ENCODE peak calls at places on chromosomes 3 and 15, in five cellular contexts. P, X, I, N and S are unnamed samples.

GRCh38 chr15:73273181-73274002 is 95.4 kb downstream of the HCN4 start:
- DNase-seq in I (peak), N (peak), P (peak), X (peak), S (peak)

GRCh38 chr3:127427666-127428065 is 139.8 kb upstream of the PRR20G start:
- DNase-seq in X (no peak), P (no peak), N (no peak), I (no peak), S (no peak)

GRCh38 chr3:173732237-173732636 is 334.7 kb downstream of the NLGN1 start:
- DNase-seq in I (no peak), N (no peak), P (no peak), X (peak), S (no peak)

GRCh38 chr15:62938825-62939224 is 103.7 kb upstream of the TPM1 start:
- DNase-seq in N (no peak), X (peak), I (no peak), P (no peak), S (no peak)

GRCh38 chr3:11548721-11549131 is 95.0 kb downstream of the VGLL4 start:
- DNase-seq in P (no peak), X (peak), I (no peak), N (no peak), S (peak)

GRCh38 chr15:40430271-40430805 is 10.4 kb upstream of the BAHD1 start:
- DNase-seq in I (no peak), X (peak), N (no peak), P (no peak), S (peak)

GRCh38 chr3:44048949-44049348 is 192.7 kb upstream of the TOPAZ1 start:
- DNase-seq in I (no peak), N (no peak), X (no peak), P (no peak), S (no peak)

GRCh38 chr15:68205949-68206539 is 912 bp upstream of the CALML4 start:
- DNase-seq in X (no peak), I (no peak), P (no peak), N (no peak), S (peak)